ENCODE peak calls at places on chromosomes 2 and 18, in five cellular contexts. One of them, this sample, is unnamed.

GRCh38 chr2:180520816-180521595 is 459.4 kb upstream of the UBE2E3 start:
- DNase-seq in testis: no peak
- DNase-seq in WERI-Rb-1: no peak
- DNase-seq in heart left ventricle: no peak
- DNase-seq in pancreas: no peak
- DNase-seq in this sample: no peak

GRCh38 chr2:238434846-238435751 is 8.4 kb downstream of the ASB1 start:
- DNase-seq in testis: no peak
- DNase-seq in WERI-Rb-1: no peak
- DNase-seq in heart left ventricle: no peak
- DNase-seq in pancreas: no peak
- DNase-seq in this sample: peak

GRCh38 chr18:61606759-61607158 is 273.5 kb downstream of the CDH20 start:
- DNase-seq in testis: peak
- DNase-seq in WERI-Rb-1: no peak
- DNase-seq in heart left ventricle: peak
- DNase-seq in pancreas: peak
- DNase-seq in this sample: peak

GRCh38 chr2:529425-529824 is 147.8 kb downstream of the TMEM18 start:
- DNase-seq in testis: no peak
- DNase-seq in WERI-Rb-1: peak
- DNase-seq in heart left ventricle: no peak
- DNase-seq in pancreas: no peak
- DNase-seq in this sample: no peak

GRCh38 chr2:196096982-196097745 is 28.5 kb upstream of the DNAH7 start:
- DNase-seq in testis: no peak
- DNase-seq in WERI-Rb-1: no peak
- DNase-seq in heart left ventricle: no peak
- DNase-seq in pancreas: no peak
- DNase-seq in this sample: no peak

GRCh38 chr2:162106746-162107145 is 32.7 kb upstream of the DPP4 start:
- DNase-seq in testis: no peak
- DNase-seq in WERI-Rb-1: no peak
- DNase-seq in heart left ventricle: no peak
- DNase-seq in pancreas: no peak
- DNase-seq in this sample: no peak

GRCh38 chr2:142199073-142199472 is 68.3 kb upstream of the LRP1B start:
- DNase-seq in testis: no peak
- DNase-seq in WERI-Rb-1: no peak
- DNase-seq in heart left ventricle: no peak
- DNase-seq in pancreas: no peak
- DNase-seq in this sample: no peak

GRCh38 chr2:241003047-241003360 is 4.6 kb downstream of the SNED1 start:
- DNase-seq in testis: no peak
- DNase-seq in WERI-Rb-1: no peak
- DNase-seq in heart left ventricle: no peak
- DNase-seq in pancreas: no peak
- DNase-seq in this sample: no peak

GRCh38 chr2:4635289-4635688 is 931.9 kb downstream of the DCDC2C start:
- DNase-seq in testis: no peak
- DNase-seq in WERI-Rb-1: no peak
- DNase-seq in heart left ventricle: no peak
- DNase-seq in pancreas: no peak
- DNase-seq in this sample: no peak

GRCh38 chr18:48813833-48814489 is 136.8 kb downstream of the SMAD7 start:
- DNase-seq in testis: peak
- DNase-seq in WERI-Rb-1: peak
- DNase-seq in heart left ventricle: no peak
- DNase-seq in pancreas: no peak
- DNase-seq in this sample: peak

GRCh38 chr2:147609301-147609700 is 235.5 kb upstream of the ACVR2A start:
- DNase-seq in testis: no peak
- DNase-seq in WERI-Rb-1: no peak
- DNase-seq in heart left ventricle: no peak
- DNase-seq in pancreas: no peak
- DNase-seq in this sample: no peak

GRCh38 chr2:156593011-156593921 is 157.1 kb downstream of the GPD2 start:
- DNase-seq in testis: no peak
- DNase-seq in WERI-Rb-1: no peak
- DNase-seq in heart left ventricle: no peak
- DNase-seq in pancreas: no peak
- DNase-seq in this sample: no peak

GRCh38 chr2:156935611-156936010 is 321.9 kb upstream of the GALNT5 start:
- DNase-seq in testis: no peak
- DNase-seq in WERI-Rb-1: no peak
- DNase-seq in heart left ventricle: no peak
- DNase-seq in pancreas: no peak
- DNase-seq in this sample: no peak

GRCh38 chr2:130871843-130872242 is 35.1 kb downstream of the ARHGEF4 start:
- DNase-seq in testis: no peak
- DNase-seq in WERI-Rb-1: no peak
- DNase-seq in heart left ventricle: no peak
- DNase-seq in pancreas: no peak
- DNase-seq in this sample: no peak

GRCh38 chr18:59514193-59514592 is 155.1 kb upstream of the LMAN1 start:
- DNase-seq in testis: peak
- DNase-seq in WERI-Rb-1: peak
- DNase-seq in heart left ventricle: peak
- DNase-seq in pancreas: no peak
- DNase-seq in this sample: no peak

GRCh38 chr2:203327582-203327917 is 644 bp upstream of the ABI2 start:
- DNase-seq in testis: peak
- DNase-seq in WERI-Rb-1: no peak
- DNase-seq in heart left ventricle: no peak
- DNase-seq in pancreas: no peak
- DNase-seq in this sample: no peak

GRCh38 chr18:50427896-50428295 is 53.0 kb downstream of the SKA1 start:
- DNase-seq in testis: no peak
- DNase-seq in WERI-Rb-1: no peak
- DNase-seq in heart left ventricle: no peak
- DNase-seq in pancreas: no peak
- DNase-seq in this sample: no peak

GRCh38 chr2:239341146-239341732 is 59.6 kb downstream of the HDAC4 start:
- DNase-seq in testis: no peak
- DNase-seq in WERI-Rb-1: no peak
- DNase-seq in heart left ventricle: no peak
- DNase-seq in pancreas: no peak
- DNase-seq in this sample: no peak

GRCh38 chr2:16767789-16768188 is 102.2 kb upstream of the CYRIA start:
- DNase-seq in testis: no peak
- DNase-seq in WERI-Rb-1: no peak
- DNase-seq in heart left ventricle: no peak
- DNase-seq in pancreas: no peak
- DNase-seq in this sample: no peak

GRCh38 chr18:70334728-70335329 is 46.0 kb downstream of the SOCS6 start:
- DNase-seq in testis: no peak
- DNase-seq in WERI-Rb-1: no peak
- DNase-seq in heart left ventricle: no peak
- DNase-seq in pancreas: no peak
- DNase-seq in this sample: no peak

GRCh38 chr2:70024284-70024683 is 62.9 kb upstream of the ASPRV1 start:
- DNase-seq in testis: no peak
- DNase-seq in WERI-Rb-1: no peak
- DNase-seq in heart left ventricle: no peak
- DNase-seq in pancreas: no peak
- DNase-seq in this sample: no peak

GRCh38 chr2:43389581-43390466 is 163.4 kb upstream of the ZFP36L2 start:
- DNase-seq in testis: no peak
- DNase-seq in WERI-Rb-1: no peak
- DNase-seq in heart left ventricle: no peak
- DNase-seq in pancreas: no peak
- DNase-seq in this sample: no peak

GRCh38 chr18:74797577-74798151 is 200.0 kb downstream of the ZNF407 start:
- DNase-seq in testis: no peak
- DNase-seq in WERI-Rb-1: no peak
- DNase-seq in heart left ventricle: no peak
- DNase-seq in pancreas: no peak
- DNase-seq in this sample: no peak

GRCh38 chr2:68771211-68771721 is 36.7 kb downstream of the ARHGAP25 start:
- DNase-seq in testis: no peak
- DNase-seq in WERI-Rb-1: no peak
- DNase-seq in heart left ventricle: no peak
- DNase-seq in pancreas: no peak
- DNase-seq in this sample: no peak

GRCh38 chr2:68769586-68770270 is 35.1 kb downstream of the ARHGAP25 start:
- DNase-seq in testis: no peak
- DNase-seq in WERI-Rb-1: no peak
- DNase-seq in heart left ventricle: no peak
- DNase-seq in pancreas: no peak
- DNase-seq in this sample: no peak

GRCh38 chr2:68768951-68769350 is 34.3 kb downstream of the ARHGAP25 start:
- DNase-seq in testis: no peak
- DNase-seq in WERI-Rb-1: no peak
- DNase-seq in heart left ventricle: no peak
- DNase-seq in pancreas: no peak
- DNase-seq in this sample: no peak

GRCh38 chr2:68772109-68772508 is 37.5 kb downstream of the ARHGAP25 start:
- DNase-seq in testis: no peak
- DNase-seq in WERI-Rb-1: no peak
- DNase-seq in heart left ventricle: no peak
- DNase-seq in pancreas: no peak
- DNase-seq in this sample: no peak

GRCh38 chr2:68770271-68771111 is 35.9 kb downstream of the ARHGAP25 start:
- DNase-seq in testis: no peak
- DNase-seq in WERI-Rb-1: no peak
- DNase-seq in heart left ventricle: no peak
- DNase-seq in pancreas: no peak
- DNase-seq in this sample: no peak
- H3K27ac ChIP-seq in testis: no peak
- H3K27ac ChIP-seq in WERI-Rb-1: no peak
- H3K27ac ChIP-seq in heart left ventricle: peak
- H3K27ac ChIP-seq in pancreas: peak
- H3K27ac ChIP-seq in this sample: no peak

GRCh38 chr2:60336442-60337141 is 216.9 kb downstream of the BCL11A start:
- DNase-seq in testis: no peak
- DNase-seq in WERI-Rb-1: no peak
- DNase-seq in heart left ventricle: no peak
- DNase-seq in pancreas: no peak
- DNase-seq in this sample: no peak

GRCh38 chr2:60334610-60335009 is 218.8 kb downstream of the BCL11A start:
- DNase-seq in testis: no peak
- DNase-seq in WERI-Rb-1: no peak
- DNase-seq in heart left ventricle: no peak
- DNase-seq in pancreas: no peak
- DNase-seq in this sample: no peak

GRCh38 chr2:60333264-60333663 is 220.2 kb downstream of the BCL11A start:
- DNase-seq in testis: no peak
- DNase-seq in WERI-Rb-1: no peak
- DNase-seq in heart left ventricle: no peak
- DNase-seq in pancreas: no peak
- DNase-seq in this sample: no peak

GRCh38 chr2:60337142-60337497 is 216.3 kb downstream of the BCL11A start:
- DNase-seq in testis: no peak
- DNase-seq in WERI-Rb-1: no peak
- DNase-seq in heart left ventricle: peak
- DNase-seq in pancreas: no peak
- DNase-seq in this sample: no peak

DNA sequence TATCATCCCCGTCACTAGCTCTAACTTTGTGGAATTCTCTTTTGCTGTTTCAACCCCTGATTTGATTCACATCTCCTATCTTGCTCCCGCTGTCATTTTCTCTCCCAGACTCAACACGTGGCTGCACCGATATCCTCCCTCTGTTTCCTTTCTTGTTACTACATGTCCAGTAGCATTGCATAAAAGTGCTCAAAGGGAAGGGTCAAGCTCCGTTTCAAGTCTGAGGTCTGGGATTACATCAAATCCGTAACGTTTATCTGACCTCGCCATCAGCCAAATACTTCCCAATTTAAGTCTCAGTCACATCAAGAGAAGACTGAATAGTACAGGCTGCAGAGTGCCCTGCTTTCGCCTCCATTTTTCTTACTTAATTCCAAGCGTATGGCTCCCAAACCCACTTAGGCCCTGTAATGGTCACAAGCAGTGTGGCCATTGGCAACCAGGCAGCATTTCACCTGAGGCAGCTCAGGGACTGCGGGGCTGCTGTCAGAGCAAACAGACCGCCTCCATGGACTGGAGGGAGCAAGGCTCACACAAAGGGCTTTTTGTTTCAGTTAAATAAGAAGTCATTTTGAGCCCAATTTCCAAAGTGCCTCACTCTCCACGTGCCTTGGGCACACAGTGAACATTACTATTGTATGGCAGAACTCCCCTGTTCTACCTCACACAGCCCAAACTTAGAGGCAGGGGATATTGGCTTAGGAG is 217.8 kb downstream of the BCL11A start:
- DNase-seq in testis: no peak
- DNase-seq in WERI-Rb-1: no peak
- DNase-seq in heart left ventricle: no peak
- DNase-seq in pancreas: peak
- DNase-seq in this sample: no peak
- H3K27ac ChIP-seq in testis: no peak
- H3K27ac ChIP-seq in WERI-Rb-1: no peak
- H3K27ac ChIP-seq in heart left ventricle: no peak
- H3K27ac ChIP-seq in pancreas: no peak
- H3K27ac ChIP-seq in this sample: no peak

GRCh38 chr2:166230024-166230723 is 102.4 kb upstream of the SCN1A start:
- DNase-seq in testis: no peak
- DNase-seq in WERI-Rb-1: no peak
- DNase-seq in heart left ventricle: no peak
- DNase-seq in pancreas: peak
- DNase-seq in this sample: no peak

GRCh38 chr2:166230724-166231070 is 102.9 kb upstream of the SCN1A start:
- DNase-seq in testis: no peak
- DNase-seq in WERI-Rb-1: no peak
- DNase-seq in heart left ventricle: no peak
- DNase-seq in pancreas: no peak
- DNase-seq in this sample: no peak

GRCh38 chr2:166234112-166234846 is 106.5 kb upstream of the SCN1A start:
- DNase-seq in testis: no peak
- DNase-seq in WERI-Rb-1: no peak
- DNase-seq in heart left ventricle: no peak
- DNase-seq in pancreas: no peak
- DNase-seq in this sample: no peak

GRCh38 chr2:166233244-166233643 is 105.4 kb upstream of the SCN1A start:
- DNase-seq in testis: no peak
- DNase-seq in WERI-Rb-1: no peak
- DNase-seq in heart left ventricle: no peak
- DNase-seq in pancreas: no peak
- DNase-seq in this sample: no peak

DNA sequence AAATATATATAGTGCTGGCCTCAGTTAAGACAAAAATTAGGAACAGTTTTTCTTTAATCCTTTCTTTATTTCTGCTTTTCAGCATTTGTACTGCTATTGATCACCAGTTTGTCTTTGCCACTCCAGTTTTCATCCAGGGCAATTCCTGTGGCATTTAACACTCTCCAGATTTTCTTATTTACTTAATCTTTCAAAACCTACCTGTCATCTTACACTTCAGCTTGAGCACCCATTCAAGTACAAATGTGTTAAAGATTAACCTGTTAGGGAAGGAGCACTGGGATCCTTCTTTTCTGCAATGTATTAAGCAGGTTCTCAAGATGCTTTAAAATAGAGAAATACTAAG is 101.8 kb upstream of the SCN1A start:
- DNase-seq in testis: no peak
- DNase-seq in WERI-Rb-1: no peak
- DNase-seq in heart left ventricle: no peak
- DNase-seq in pancreas: no peak
- DNase-seq in this sample: no peak
- H3K27ac ChIP-seq in testis: no peak
- H3K27ac ChIP-seq in WERI-Rb-1: no peak
- H3K27ac ChIP-seq in heart left ventricle: no peak
- H3K27ac ChIP-seq in pancreas: no peak
- H3K27ac ChIP-seq in this sample: peak

GRCh38 chr2:113078350-113078839 is 10.6 kb downstream of the IL1F10 start:
- DNase-seq in testis: no peak
- DNase-seq in WERI-Rb-1: no peak
- DNase-seq in heart left ventricle: no peak
- DNase-seq in pancreas: no peak
- DNase-seq in this sample: peak
- H3K27ac ChIP-seq in testis: no peak
- H3K27ac ChIP-seq in WERI-Rb-1: no peak
- H3K27ac ChIP-seq in heart left ventricle: no peak
- H3K27ac ChIP-seq in pancreas: peak
- H3K27ac ChIP-seq in this sample: peak

This sample was measured in RWPE2.